ENCODE peak calls at places on chromosomes 2 and 18, in eight cellular contexts. One of them, this sample, is unnamed.

GRCh38 chr2:194591192-194591591 is 1065.8 kb upstream of the SLC39A10 start:
- ATAC-seq in left cardiac atrium: no peak
- ATAC-seq in body of pancreas: no peak
- ATAC-seq in CD4-positive, CD25-positive, alpha-beta regulatory T cell: no peak
- ATAC-seq in activated CD4-positive, CD25-positive, alpha-beta regulatory T cell treated with anti-CD3 and anti-CD28 coated beads, Interleukin-2, amount 50 U/mL, for 24 hours: no peak
- ATAC-seq in activated CD8-positive, alpha-beta memory T cell treated with anti-CD3 and anti-CD28 coated beads, Interleukin-2, amount 10 ng/mL, durations not matched to agents 7 days and 5 days: no peak
- ATAC-seq in activated CD4-positive, alpha-beta T cell treated with anti-CD3 and anti-CD28 coated beads for 36 hours: no peak
- ATAC-seq in stimulated activated naive CD8-positive, alpha-beta T cell treated with anti-CD3 and anti-CD28 coated beads, Interleukin-15, Interleukin-2, amounts not matched to agents 100 U/mL and 50 U/mL, for 24 hours: no peak
- ATAC-seq in this sample: no peak

GRCh38 chr2:219243291-219243761 is 1.9 kb downstream of the GLB1L start:
- ATAC-seq in CD4-positive, CD25-positive, alpha-beta regulatory T cell: no peak
- ATAC-seq in activated CD4-positive, alpha-beta T cell treated with anti-CD3 and anti-CD28 coated beads for 36 hours: no peak
- ATAC-seq in body of pancreas: no peak
- ATAC-seq in left cardiac atrium: no peak
- ATAC-seq in stimulated activated naive CD8-positive, alpha-beta T cell treated with anti-CD3 and anti-CD28 coated beads, Interleukin-15, Interleukin-2, amounts not matched to agents 100 U/mL and 50 U/mL, for 24 hours: no peak
- ATAC-seq in activated CD4-positive, CD25-positive, alpha-beta regulatory T cell treated with anti-CD3 and anti-CD28 coated beads, Interleukin-2, amount 50 U/mL, for 24 hours: no peak
- ATAC-seq in activated CD8-positive, alpha-beta memory T cell treated with anti-CD3 and anti-CD28 coated beads, Interleukin-2, amount 10 ng/mL, durations not matched to agents 7 days and 5 days: no peak
- ATAC-seq in this sample: no peak

GRCh38 chr2:179837408-179837807 is 24.0 kb downstream of the ZNF385B start:
- ATAC-seq in body of pancreas: peak
- ATAC-seq in activated CD4-positive, CD25-positive, alpha-beta regulatory T cell treated with anti-CD3 and anti-CD28 coated beads, Interleukin-2, amount 50 U/mL, for 24 hours: no peak
- ATAC-seq in left cardiac atrium: peak
- ATAC-seq in CD4-positive, CD25-positive, alpha-beta regulatory T cell: no peak
- ATAC-seq in activated CD4-positive, alpha-beta T cell treated with anti-CD3 and anti-CD28 coated beads for 36 hours: no peak
- ATAC-seq in activated CD8-positive, alpha-beta memory T cell treated with anti-CD3 and anti-CD28 coated beads, Interleukin-2, amount 10 ng/mL, durations not matched to agents 7 days and 5 days: no peak
- ATAC-seq in stimulated activated naive CD8-positive, alpha-beta T cell treated with anti-CD3 and anti-CD28 coated beads, Interleukin-15, Interleukin-2, amounts not matched to agents 100 U/mL and 50 U/mL, for 24 hours: no peak
- ATAC-seq in this sample: no peak

GRCh38 chr2:194735837-194736542 is 921.0 kb upstream of the SLC39A10 start:
- ATAC-seq in activated CD4-positive, CD25-positive, alpha-beta regulatory T cell treated with anti-CD3 and anti-CD28 coated beads, Interleukin-2, amount 50 U/mL, for 24 hours: peak
- ATAC-seq in activated CD8-positive, alpha-beta memory T cell treated with anti-CD3 and anti-CD28 coated beads, Interleukin-2, amount 10 ng/mL, durations not matched to agents 7 days and 5 days: no peak
- ATAC-seq in left cardiac atrium: no peak
- ATAC-seq in activated CD4-positive, alpha-beta T cell treated with anti-CD3 and anti-CD28 coated beads for 36 hours: no peak
- ATAC-seq in CD4-positive, CD25-positive, alpha-beta regulatory T cell: no peak
- ATAC-seq in stimulated activated naive CD8-positive, alpha-beta T cell treated with anti-CD3 and anti-CD28 coated beads, Interleukin-15, Interleukin-2, amounts not matched to agents 100 U/mL and 50 U/mL, for 24 hours: no peak
- ATAC-seq in body of pancreas: no peak
- ATAC-seq in this sample: no peak

GRCh38 chr18:7370812-7371211 is 139.9 kb downstream of the LRRC30 start:
- ATAC-seq in activated CD4-positive, CD25-positive, alpha-beta regulatory T cell treated with anti-CD3 and anti-CD28 coated beads, Interleukin-2, amount 50 U/mL, for 24 hours: no peak
- ATAC-seq in CD4-positive, CD25-positive, alpha-beta regulatory T cell: no peak
- ATAC-seq in activated CD4-positive, alpha-beta T cell treated with anti-CD3 and anti-CD28 coated beads for 36 hours: no peak
- ATAC-seq in body of pancreas: peak
- ATAC-seq in left cardiac atrium: peak
- ATAC-seq in activated CD8-positive, alpha-beta memory T cell treated with anti-CD3 and anti-CD28 coated beads, Interleukin-2, amount 10 ng/mL, durations not matched to agents 7 days and 5 days: no peak
- ATAC-seq in stimulated activated naive CD8-positive, alpha-beta T cell treated with anti-CD3 and anti-CD28 coated beads, Interleukin-15, Interleukin-2, amounts not matched to agents 100 U/mL and 50 U/mL, for 24 hours: no peak
- ATAC-seq in this sample: no peak

GRCh38 chr2:46865181-46865970 is 50.2 kb downstream of the MCFD2 start:
- ATAC-seq in CD4-positive, CD25-positive, alpha-beta regulatory T cell: no peak
- ATAC-seq in body of pancreas: no peak
- ATAC-seq in activated CD8-positive, alpha-beta memory T cell treated with anti-CD3 and anti-CD28 coated beads, Interleukin-2, amount 10 ng/mL, durations not matched to agents 7 days and 5 days: no peak
- ATAC-seq in activated CD4-positive, CD25-positive, alpha-beta regulatory T cell treated with anti-CD3 and anti-CD28 coated beads, Interleukin-2, amount 50 U/mL, for 24 hours: no peak
- ATAC-seq in stimulated activated naive CD8-positive, alpha-beta T cell treated with anti-CD3 and anti-CD28 coated beads, Interleukin-15, Interleukin-2, amounts not matched to agents 100 U/mL and 50 U/mL, for 24 hours: no peak
- ATAC-seq in left cardiac atrium: no peak
- ATAC-seq in activated CD4-positive, alpha-beta T cell treated with anti-CD3 and anti-CD28 coated beads for 36 hours: no peak
- ATAC-seq in this sample: no peak

GRCh38 chr2:230735884-230736283 is 23.2 kb downstream of the CAB39 start:
- ATAC-seq in activated CD8-positive, alpha-beta memory T cell treated with anti-CD3 and anti-CD28 coated beads, Interleukin-2, amount 10 ng/mL, durations not matched to agents 7 days and 5 days: peak
- ATAC-seq in left cardiac atrium: no peak
- ATAC-seq in stimulated activated naive CD8-positive, alpha-beta T cell treated with anti-CD3 and anti-CD28 coated beads, Interleukin-15, Interleukin-2, amounts not matched to agents 100 U/mL and 50 U/mL, for 24 hours: peak
- ATAC-seq in activated CD4-positive, CD25-positive, alpha-beta regulatory T cell treated with anti-CD3 and anti-CD28 coated beads, Interleukin-2, amount 50 U/mL, for 24 hours: peak
- ATAC-seq in body of pancreas: no peak
- ATAC-seq in CD4-positive, CD25-positive, alpha-beta regulatory T cell: no peak
- ATAC-seq in activated CD4-positive, alpha-beta T cell treated with anti-CD3 and anti-CD28 coated beads for 36 hours: peak
- ATAC-seq in this sample: peak

GRCh38 chr18:12005542-12006487 is 24.5 kb downstream of the IMPA2 start:
- ATAC-seq in stimulated activated naive CD8-positive, alpha-beta T cell treated with anti-CD3 and anti-CD28 coated beads, Interleukin-15, Interleukin-2, amounts not matched to agents 100 U/mL and 50 U/mL, for 24 hours: no peak
- ATAC-seq in left cardiac atrium: no peak
- ATAC-seq in activated CD4-positive, alpha-beta T cell treated with anti-CD3 and anti-CD28 coated beads for 36 hours: peak
- ATAC-seq in activated CD4-positive, CD25-positive, alpha-beta regulatory T cell treated with anti-CD3 and anti-CD28 coated beads, Interleukin-2, amount 50 U/mL, for 24 hours: no peak
- ATAC-seq in activated CD8-positive, alpha-beta memory T cell treated with anti-CD3 and anti-CD28 coated beads, Interleukin-2, amount 10 ng/mL, durations not matched to agents 7 days and 5 days: no peak
- ATAC-seq in body of pancreas: peak
- ATAC-seq in CD4-positive, CD25-positive, alpha-beta regulatory T cell: no peak
- ATAC-seq in this sample: peak

GRCh38 chr2:199583676-199584075 is 125.9 kb upstream of the SATB2 start:
- ATAC-seq in activated CD4-positive, CD25-positive, alpha-beta regulatory T cell treated with anti-CD3 and anti-CD28 coated beads, Interleukin-2, amount 50 U/mL, for 24 hours: no peak
- ATAC-seq in left cardiac atrium: no peak
- ATAC-seq in body of pancreas: no peak
- ATAC-seq in activated CD4-positive, alpha-beta T cell treated with anti-CD3 and anti-CD28 coated beads for 36 hours: no peak
- ATAC-seq in stimulated activated naive CD8-positive, alpha-beta T cell treated with anti-CD3 and anti-CD28 coated beads, Interleukin-15, Interleukin-2, amounts not matched to agents 100 U/mL and 50 U/mL, for 24 hours: no peak
- ATAC-seq in CD4-positive, CD25-positive, alpha-beta regulatory T cell: no peak
- ATAC-seq in activated CD8-positive, alpha-beta memory T cell treated with anti-CD3 and anti-CD28 coated beads, Interleukin-2, amount 10 ng/mL, durations not matched to agents 7 days and 5 days: no peak
- ATAC-seq in this sample: no peak

GRCh38 chr2:96876811-96877437 is 7.0 kb upstream of the SEMA4C start:
- ATAC-seq in activated CD8-positive, alpha-beta memory T cell treated with anti-CD3 and anti-CD28 coated beads, Interleukin-2, amount 10 ng/mL, durations not matched to agents 7 days and 5 days: no peak
- ATAC-seq in activated CD4-positive, CD25-positive, alpha-beta regulatory T cell treated with anti-CD3 and anti-CD28 coated beads, Interleukin-2, amount 50 U/mL, for 24 hours: no peak
- ATAC-seq in body of pancreas: no peak
- ATAC-seq in left cardiac atrium: no peak
- ATAC-seq in CD4-positive, CD25-positive, alpha-beta regulatory T cell: no peak
- ATAC-seq in activated CD4-positive, alpha-beta T cell treated with anti-CD3 and anti-CD28 coated beads for 36 hours: no peak
- ATAC-seq in stimulated activated naive CD8-positive, alpha-beta T cell treated with anti-CD3 and anti-CD28 coated beads, Interleukin-15, Interleukin-2, amounts not matched to agents 100 U/mL and 50 U/mL, for 24 hours: no peak
- ATAC-seq in this sample: no peak

This sample was measured in activated T-helper 17 cell treated with anti-CD3 and anti-CD28 coated beads, Interleukin-2, amount 50 U/mL, for 72 hours.